ENCODE peak calls at places on chromosomes 7 and 10, in eight cellular contexts. H is OCI-LY7, Q is right cardiac atrium, B is kidney, A is aorta, J is GM23338, Y is sigmoid colon, E is mesendoderm. P is an unnamed sample.

GRCh38 chr7:129779602-129780256 is 168.2 kb downstream of the NRF1 start:
- DNase-seq in B (peak; percentile 86), Y (no peak), A (no peak), J (peak; percentile 94), E (no peak), Q (no peak), H (peak; percentile 57), P (peak; percentile 96)

GRCh38 chr10:102467318-102467717 is 16.0 kb upstream of the C10orf95 start:
- DNase-seq in A (no peak), Y (no peak), H (no peak), B (no peak), J (no peak), Q (no peak), E (no peak), P (no peak)

GRCh38 chr7:100215895-100216294 is 3.9 kb upstream of the PVRIG start:
- DNase-seq in H (no peak), Q (no peak), B (peak; percentile 1), Y (peak; percentile 85), A (peak; percentile 46), J (no peak), E (no peak), P (no peak)

GRCh38 chr7:135200824-135201331 is 10.4 kb downstream of the WDR91 start:
- DNase-seq in Y (no peak), A (no peak), J (no peak), Q (no peak), E (no peak), B (no peak), H (no peak), P (no peak)

GRCh38 chr10:114308470-114309110 is 69.5 kb downstream of the VWA2 start:
- DNase-seq in B (no peak), Q (no peak), H (no peak), J (no peak), A (peak; percentile 37), Y (peak; percentile 49), E (no peak), P (peak; percentile 75)

GRCh38 chr10:45437587-45438456 is 63.8 kb downstream of the ALOX5 start:
- DNase-seq in E (no peak), Y (no peak), Q (no peak), A (no peak), J (no peak), H (no peak), B (no peak), P (peak; percentile 10)

GRCh38 chr7:67401492-67401891 is 404.9 kb downstream of the TYW1 start:
- DNase-seq in E (no peak), Q (no peak), H (no peak), B (peak; percentile 0), J (no peak), A (no peak), Y (no peak), P (no peak)

GRCh38 chr10:22712959-22713852 is 1.2 kb downstream of the PIP4K2A start:
- DNase-seq in J (peak; percentile 44), B (peak; percentile 81), E (peak; percentile 70), Y (no peak), A (peak; percentile 79), Q (peak; percentile 33), H (peak; percentile 42), P (peak; percentile 91)

GRCh38 chr7:100606313-100606712 is 4.2 kb downstream of the PCOLCE start:
- DNase-seq in H (no peak), E (no peak), Y (no peak), J (no peak), Q (no peak), B (no peak), A (no peak), P (peak; percentile 66)

GRCh38 chr7:15686209-15686956 is at the start of gene MEOX2:
- DNase-seq in A (peak; percentile 91), J (peak; percentile 63), Q (peak; percentile 85), B (peak; percentile 75), E (peak; percentile 46), H (no peak), Y (peak; percentile 90), P (peak; percentile 92)

GRCh38 chr10:80104066-80104926 is 25.8 kb downstream of the TMEM254 start:
- DNase-seq in B (no peak), J (no peak), Q (peak; percentile 44), A (no peak), Y (no peak), E (peak; percentile 25), H (no peak), P (peak; percentile 72)

GRCh38 chr10:61136151-61136550 is 192.2 kb upstream of the RHOBTB1 start:
- DNase-seq in Q (no peak), E (peak; percentile 86), J (peak; percentile 32), B (no peak), H (no peak), Y (no peak), A (no peak), P (no peak)

GRCh38 chr10:91090761-91091529 is 129.5 kb upstream of the PCGF5 start:
- DNase-seq in J (no peak), B (no peak), Y (no peak), A (no peak), E (no peak), H (no peak), Q (no peak), P (no peak)

GRCh38 chr7:70694909-70695803 is 436.8 kb upstream of the GALNT17 start:
- DNase-seq in A (peak; percentile 81), Q (peak; percentile 22), J (peak; percentile 48), B (peak; percentile 79), H (peak; percentile 34), Y (no peak), E (peak; percentile 59), P (peak; percentile 94)

DNA sequence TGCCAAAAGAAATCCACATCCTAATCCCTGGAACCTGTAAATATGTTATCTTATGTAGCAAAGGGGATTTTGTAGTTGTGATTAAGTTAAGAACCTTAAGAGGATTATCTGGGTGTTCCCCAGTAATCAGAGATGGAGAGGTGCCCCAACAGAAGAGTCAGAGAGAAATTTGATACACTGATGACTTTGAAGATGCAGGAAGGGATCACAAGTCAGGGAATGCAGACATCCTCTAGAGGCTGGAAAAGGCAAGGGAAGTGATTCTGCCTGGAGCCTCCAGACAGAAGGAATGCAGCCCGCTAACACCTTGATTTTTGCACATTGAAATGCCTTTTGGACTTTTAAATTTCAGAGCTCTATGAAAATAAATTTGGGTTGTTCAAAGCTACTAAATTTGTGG is 531.7 kb downstream of the DNAJB9 start:
- DNase-seq in Y (no peak), J (peak; percentile 45), Q (no peak), B (no peak), E (peak; percentile 78), H (no peak), A (no peak), P (no peak)
- H3K4me1 ChIP-seq in Y (no peaks in the 10 kb centered on the region), J (no peaks in the 10 kb centered on the region), Q (no peaks in the 10 kb centered on the region), B (no peaks in the 10 kb centered on the region), E (no peaks in the 10 kb centered on the region), H (no peaks in the 10 kb centered on the region), A (no peaks in the 10 kb centered on the region), P (no peaks in the 10 kb centered on the region)

GRCh38 chr7:31896929-31897328 is 173.3 kb downstream of the PDE1C start:
- DNase-seq in Y (no peak), H (no peak), E (no peak), J (no peak), B (no peak), Q (no peak), A (no peak), P (no peak)
- H3K4me1 ChIP-seq in Y (peaks cover 5% of the 10 kb centered on the region), H (no peaks in the 10 kb centered on the region), E (peaks cover 11% of the 10 kb centered on the region), J (no peaks in the 10 kb centered on the region), B (no peaks in the 10 kb centered on the region), Q (peaks cover 6% of the 10 kb centered on the region), A (no peaks in the 10 kb centered on the region), P (peaks cover 16% of the 10 kb centered on the region)

DNA sequence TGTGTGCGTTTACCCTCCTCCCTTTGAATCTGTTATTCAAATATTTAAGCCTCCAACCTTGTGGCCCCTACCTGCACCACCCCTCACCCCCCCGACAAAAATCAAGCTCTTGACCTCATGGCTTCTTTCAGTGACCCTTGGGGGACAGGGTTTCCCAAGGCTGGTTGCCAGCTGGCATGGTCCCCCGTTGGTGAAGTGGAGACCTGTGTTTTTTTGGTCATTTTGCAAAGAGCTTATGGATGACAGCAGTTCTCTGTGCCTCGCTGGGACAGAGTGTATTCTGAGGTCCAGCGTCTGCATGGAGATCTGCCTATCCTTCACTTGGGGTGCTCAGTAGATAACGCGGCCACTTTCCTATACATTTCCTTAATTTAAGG is 111.0 kb downstream of the TCF7L2 start:
- DNase-seq in A (no peak), Y (no peak), E (no peak), Q (no peak), J (no peak), B (no peak), H (no peak), P (no peak)
- H3K4me1 ChIP-seq in A (peaks cover 15% of the 10 kb centered on the region), Y (peaks cover 96% of the 10 kb centered on the region), E (peaks cover 63% of the 10 kb centered on the region), Q (peaks cover 31% of the 10 kb centered on the region), J (peaks cover 89% of the 10 kb centered on the region), B (peaks cover 39% of the 10 kb centered on the region), H (no peaks in the 10 kb centered on the region), P (peaks cover 53% of the 10 kb centered on the region)

GRCh38 chr10:110413049-110413783 is 84.5 kb upstream of the DUSP5 start:
- DNase-seq in E (no peak), B (no peak), H (peak; percentile 31), Q (no peak), A (no peak), Y (no peak), J (no peak), P (no peak)
- H3K4me1 ChIP-seq in E (peaks cover 7% of the 10 kb centered on the region), B (no peaks in the 10 kb centered on the region), H (peaks cover 82% of the 10 kb centered on the region), Q (peaks cover 4% of the 10 kb centered on the region), A (no peaks in the 10 kb centered on the region), Y (peaks cover 20% of the 10 kb centered on the region), J (peaks cover 2% of the 10 kb centered on the region), P (peaks cover 55% of the 10 kb centered on the region)

GRCh38 chr7:111026806-111027205 is 64.1 kb upstream of the LRRN3 start:
- DNase-seq in J (no peak), E (no peak), Q (no peak), A (no peak), H (no peak), B (no peak), Y (no peak), P (no peak)
- H3K4me1 ChIP-seq in J (peaks cover 18% of the 10 kb centered on the region), E (no peaks in the 10 kb centered on the region), Q (peaks cover 2% of the 10 kb centered on the region), A (peaks cover 2% of the 10 kb centered on the region), H (no peaks in the 10 kb centered on the region), B (no peaks in the 10 kb centered on the region), Y (peaks cover 10% of the 10 kb centered on the region), P (no peaks in the 10 kb centered on the region)

DNA sequence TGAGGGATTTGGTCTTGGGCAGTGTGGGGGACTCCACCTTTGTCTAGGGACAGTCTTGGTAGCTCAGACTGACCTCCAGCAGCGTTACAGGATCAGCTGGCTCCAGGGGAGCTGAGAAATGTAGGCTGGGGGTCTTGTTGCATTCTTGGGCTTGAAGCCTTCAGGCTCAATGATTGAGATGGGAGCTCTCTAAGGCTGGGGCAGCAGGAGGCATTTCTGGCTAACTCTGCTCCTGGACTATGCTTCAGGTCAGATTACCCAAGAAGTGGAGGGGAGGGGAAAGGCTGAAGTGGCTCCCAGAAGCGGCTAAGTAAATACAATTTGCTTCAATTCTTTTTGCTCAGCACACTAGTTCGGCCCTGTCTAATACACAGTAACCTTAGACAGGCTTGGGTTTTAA is 23.7 kb upstream of the PDLIM1 start:
- DNase-seq in B (no peak), J (no peak), H (no peak), A (no peak), Q (no peak), E (peak; percentile 70), Y (no peak), P (no peak)
- H3K4me1 ChIP-seq in B (no peaks in the 10 kb centered on the region), J (peaks cover 35% of the 10 kb centered on the region), H (peaks cover 17% of the 10 kb centered on the region), A (peaks cover 11% of the 10 kb centered on the region), Q (peaks cover 6% of the 10 kb centered on the region), E (peaks cover 27% of the 10 kb centered on the region), Y (peaks cover 78% of the 10 kb centered on the region), P (no peaks in the 10 kb centered on the region)